ENCODE peak calls at places on chromosomes 2 and 18, in four cellular contexts. P, W, I and Y are unnamed samples.
A peak's percentile ranks its signal among the peaks of the same experiment; 100 is the strongest.

GRCh38 chr18:3653263-3653858 is 203.4 kb downstream of the TGIF1 start:
- DNase-seq in I (no peak), W (no peak), P (no peak), Y (no peak)

GRCh38 chr2:119069781-119070180 is 88.8 kb downstream of the C1QL2 start:
- DNase-seq in P (no peak), I (no peak), W (no peak), Y (no peak)

GRCh38 chr2:178908810-178909209 is 101.6 kb upstream of the TTN start:
- DNase-seq in I (no peak), P (no peak), W (no peak), Y (no peak)

GRCh38 chr2:223601932-223602676 is at the start of gene SCG2:
- DNase-seq in P (peak; percentile 67), W (peak; percentile 59), I (peak; percentile 85), Y (no peak)

GRCh38 chr2:101704816-101705565 is 7.5 kb downstream of the MAP4K4 start:
- DNase-seq in P (no peak), W (no peak), I (no peak), Y (peak; percentile 36)

GRCh38 chr2:20625920-20626697 is 24.8 kb downstream of the HS1BP3 start:
- DNase-seq in P (no peak), W (no peak), I (no peak), Y (no peak)

GRCh38 chr2:75612108-75612861 is 34.3 kb upstream of the MRPL19 start:
- DNase-seq in P (no peak), I (no peak), W (no peak), Y (no peak)

GRCh38 chr2:191566347-191566746 is 111.6 kb upstream of the NABP1 start:
- DNase-seq in I (peak; percentile 82), W (peak; percentile 64), P (no peak), Y (peak; percentile 33)

GRCh38 chr2:84631047-84631446 is 114.7 kb downstream of the DNAH6 start:
- DNase-seq in P (no peak), I (peak; percentile 38), W (no peak), Y (no peak)

GRCh38 chr18:41323044-41323443 is 632.0 kb upstream of the PIK3C3 start:
- DNase-seq in P (no peak), W (no peak), I (no peak), Y (no peak)

GRCh38 chr2:219870023-219870422 is 242.6 kb downstream of the SLC4A3 start:
- DNase-seq in I (no peak), P (no peak), W (no peak), Y (no peak)

GRCh38 chr2:26268184-26268583 is 23.4 kb downstream of the HADHB start:
- DNase-seq in I (no peak), W (no peak), P (no peak), Y (no peak)

GRCh38 chr18:11808001-11808855 is 43.0 kb upstream of the CHMP1B start:
- DNase-seq in P (no peak), I (peak; percentile 55), W (no peak), Y (no peak)

GRCh38 chr2:100852999-100853908 is 33.3 kb downstream of the NPAS2 start:
- DNase-seq in P (no peak), W (no peak), I (no peak), Y (no peak)

GRCh38 chr2:32061973-32062861 is 1.1 kb upstream of the SPAST start:
- DNase-seq in I (peak; percentile 32), P (peak; percentile 58), W (peak; percentile 45), Y (no peak)

GRCh38 chr2:68771211-68771721 is 36.7 kb downstream of the ARHGAP25 start:
- DNase-seq in W (no peak), I (no peak), P (no peak), Y (no peak)
- H3K4me3 ChIP-seq in W (no peak overlapping the region), I (no peak overlapping the region), P (no peak overlapping the region), Y (peak overlapping the region; percentile 9)

GRCh38 chr2:213152888-213153287 is 1.5 kb upstream of the IKZF2 start:
- DNase-seq in I (no peak), W (no peak), P (no peak), Y (no peak)
- H3K27ac ChIP-seq in I (no peak overlapping the region), W (no peak overlapping the region), P (no peak overlapping the region), Y (no peak overlapping the region)

DNA sequence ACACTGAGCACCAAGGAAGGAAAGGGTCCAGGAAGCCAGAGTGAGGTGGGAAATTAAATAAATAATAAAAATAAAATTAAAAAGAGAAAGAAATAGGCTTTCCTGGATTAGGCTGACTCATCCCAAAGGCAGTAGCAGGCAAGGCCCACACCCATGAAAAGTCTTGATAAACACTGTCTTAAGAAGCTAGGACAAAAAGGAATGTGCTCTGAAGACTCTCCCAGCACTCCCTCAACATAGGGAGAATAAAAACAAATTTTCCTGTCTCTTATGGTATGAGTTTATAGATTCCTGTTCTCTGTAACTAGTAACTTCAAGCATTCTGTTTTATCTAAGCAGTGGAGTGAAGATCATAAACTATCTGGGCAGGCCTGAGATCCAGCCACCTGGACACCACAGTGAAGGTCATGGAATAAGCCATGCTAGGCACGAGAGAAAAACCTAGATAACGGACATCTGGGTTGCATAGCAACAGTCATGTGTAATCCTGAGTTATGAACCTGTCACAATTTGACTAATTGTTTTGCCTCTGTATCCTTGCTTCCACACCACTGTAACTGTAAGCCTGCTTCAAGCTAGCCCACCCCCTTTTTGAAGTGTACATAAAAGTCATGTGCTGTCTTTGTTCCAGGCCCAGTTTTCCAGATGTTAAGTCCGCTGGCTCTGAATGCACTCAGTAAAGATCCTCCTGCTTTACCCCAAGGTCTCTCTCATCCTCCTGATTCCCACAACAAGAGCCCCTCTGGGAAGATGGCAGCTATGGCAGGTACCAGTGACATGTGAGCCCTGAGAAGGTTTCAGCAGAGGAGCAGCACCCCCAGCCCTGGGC is 107.8 kb downstream of the NDUFA10 start:
- DNase-seq in W (no peak), P (no peak), I (no peak), Y (no peak)
- H3K4me1 ChIP-seq in W (no peaks in the 10 kb centered on the region), P (no peaks in the 10 kb centered on the region), I (no peaks in the 10 kb centered on the region), Y (no peaks in the 10 kb centered on the region)

DNA sequence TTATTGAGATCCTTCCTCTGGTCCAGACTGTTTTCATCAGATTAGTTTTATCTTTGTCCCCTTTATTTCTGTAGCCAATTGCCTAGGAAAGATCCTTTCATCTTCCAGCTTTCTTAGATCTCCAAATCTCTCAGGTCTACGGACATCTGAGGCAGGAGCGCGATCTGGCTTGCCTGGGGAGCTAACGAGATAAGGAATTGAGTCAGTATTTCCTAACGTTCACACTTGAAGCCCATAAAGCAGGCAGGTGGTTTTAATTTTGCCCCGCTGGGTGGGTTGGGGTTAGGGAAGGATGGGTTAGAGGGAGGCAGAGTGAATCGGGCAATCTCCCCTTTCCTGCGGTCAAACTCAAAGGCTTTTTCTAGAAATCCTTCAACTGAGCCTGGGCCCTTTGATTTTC is 729 bp upstream of the TTLL4 start:
- DNase-seq in W (no peak), I (no peak), P (no peak), Y (no peak)
- H3K4me3 ChIP-seq in W (no peak overlapping the region), I (no peak overlapping the region), P (no peak overlapping the region), Y (no peak overlapping the region)